ENCODE peak calls at places on chromosomes 3 and 15, in ten cellular contexts. B, V, X, D, E, J, O, Y, U and G are unnamed samples.
A peak's percentile ranks its signal among the peaks of the same experiment; 100 is the strongest.

GRCh38 chr3:181622365-181622764 is 89.4 kb upstream of the SOX2 start:
- DNase-seq in U (no peak), Y (peak; percentile 8), D (no peak), V (no peak), B (no peak), O (peak; percentile 90), X (no peak), E (no peak), J (no peak), G (no peak)

GRCh38 chr15:54620916-54621315 is 575.8 kb downstream of the RSL24D1 start:
- DNase-seq in B (no peak), J (no peak), X (no peak), Y (no peak), U (no peak), V (no peak), D (no peak), O (no peak), E (no peak), G (no peak)

GRCh38 chr3:25412269-25412668 is 15.8 kb upstream of the RARB start:
- DNase-seq in X (no peak), J (no peak), O (peak; percentile 61), D (no peak), B (no peak), E (no peak), V (no peak), Y (no peak), U (no peak), G (no peak)

GRCh38 chr3:62237296-62237948 is 135.9 kb downstream of the FEZF2 start:
- DNase-seq in D (no peak), J (no peak), V (no peak), E (no peak), X (no peak), B (no peak), U (no peak), Y (no peak), O (no peak), G (no peak)

GRCh38 chr3:8621872-8622271 is 22.7 kb downstream of the SSUH2 start:
- DNase-seq in X (no peak), J (no peak), Y (peak; percentile 95), E (no peak), O (no peak), V (no peak), D (no peak), B (no peak), U (no peak), G (no peak)

GRCh38 chr3:58005662-58006061 is 2.6 kb upstream of the FLNB start:
- DNase-seq in O (peak; percentile 82), V (no peak), D (no peak), B (no peak), Y (peak; percentile 95), J (no peak), U (no peak), X (no peak), E (no peak), G (no peak)

GRCh38 chr15:100210338-100210737 is 131.4 kb downstream of the ADAMTS17 start:
- DNase-seq in J (no peak), U (no peak), E (no peak), V (no peak), B (no peak), D (no peak), O (no peak), X (no peak), Y (no peak), G (no peak)

GRCh38 chr15:56077071-56077470 is 83.7 kb upstream of the NEDD4 start:
- DNase-seq in Y (no peak), V (no peak), J (no peak), U (no peak), D (no peak), O (no peak), B (no peak), X (no peak), E (no peak), G (no peak)

GRCh38 chr3:126549861-126550487 is 8.8 kb downstream of the C3orf22 start:
- DNase-seq in D (no peak), X (peak; percentile 39), E (no peak), B (no peak), V (no peak), U (no peak), J (no peak), O (no peak), Y (no peak), G (peak; percentile 28)

GRCh38 chr3:105368575-105369500 is 2.1 kb downstream of the ALCAM start:
- DNase-seq in J (peak; percentile 59), E (no peak), B (no peak), Y (peak; percentile 76), V (peak; percentile 83), X (peak; percentile 62), U (peak; percentile 16), O (peak; percentile 64), D (peak; percentile 85), G (peak; percentile 84)

GRCh38 chr3:168693870-168694269 is 598.1 kb upstream of the GOLIM4 start:
- DNase-seq in Y (no peak), V (no peak), D (no peak), O (no peak), X (no peak), U (no peak), E (no peak), J (peak; percentile 33), B (no peak), G (no peak)

GRCh38 chr3:70871909-70872656 is 559.6 kb upstream of the MDFIC2 start:
- DNase-seq in O (no peak), U (no peak), V (no peak), B (no peak), J (no peak), Y (peak; percentile 92), E (no peak), D (no peak), X (no peak), G (no peak)

GRCh38 chr3:108861401-108861800 is 38.8 kb downstream of the TRAT1 start:
- DNase-seq in B (no peak), V (no peak), U (no peak), D (no peak), X (no peak), J (peak; percentile 10), Y (no peak), E (no peak), O (no peak), G (no peak)

GRCh38 chr3:172709776-172710708 is 825 bp downstream of the NCEH1 start:
- DNase-seq in D (peak; percentile 22), X (peak; percentile 70), E (no peak), J (peak; percentile 41), U (peak; percentile 37), B (peak; percentile 64), V (no peak), Y (peak; percentile 77), O (peak; percentile 64), G (peak; percentile 54)

GRCh38 chr3:152595975-152596832 is 238.7 kb upstream of the P2RY1 start:
- DNase-seq in B (no peak), E (peak; percentile 5), O (peak; percentile 97), U (peak; percentile 7), D (peak; percentile 71), X (no peak), Y (peak; percentile 68), V (peak; percentile 4), J (no peak), G (no peak)

GRCh38 chr3:175356899-175357324 is 497.8 kb downstream of the NAALADL2 start:
- DNase-seq in D (no peak), V (no peak), O (peak; percentile 18), Y (no peak), X (no peak), J (no peak), U (no peak), B (no peak), E (no peak), G (no peak)

GRCh38 chr15:92395176-92395521 is 1.5 kb downstream of the ST8SIA2 start:
- DNase-seq in E (no peak), O (no peak), Y (no peak), D (no peak), U (no peak), X (no peak), B (no peak), J (no peak), V (no peak), G (no peak)
- H3K4me3 ChIP-seq in E (no peak overlapping the region), O (no peak overlapping the region), Y (no peak overlapping the region), D (no peak overlapping the region), U (no peak overlapping the region), X (peak overlapping the region; percentile 57), B (no peak overlapping the region), J (peak overlapping the region; percentile 96), V (no peak overlapping the region), G (no peak overlapping the region)

DNA sequence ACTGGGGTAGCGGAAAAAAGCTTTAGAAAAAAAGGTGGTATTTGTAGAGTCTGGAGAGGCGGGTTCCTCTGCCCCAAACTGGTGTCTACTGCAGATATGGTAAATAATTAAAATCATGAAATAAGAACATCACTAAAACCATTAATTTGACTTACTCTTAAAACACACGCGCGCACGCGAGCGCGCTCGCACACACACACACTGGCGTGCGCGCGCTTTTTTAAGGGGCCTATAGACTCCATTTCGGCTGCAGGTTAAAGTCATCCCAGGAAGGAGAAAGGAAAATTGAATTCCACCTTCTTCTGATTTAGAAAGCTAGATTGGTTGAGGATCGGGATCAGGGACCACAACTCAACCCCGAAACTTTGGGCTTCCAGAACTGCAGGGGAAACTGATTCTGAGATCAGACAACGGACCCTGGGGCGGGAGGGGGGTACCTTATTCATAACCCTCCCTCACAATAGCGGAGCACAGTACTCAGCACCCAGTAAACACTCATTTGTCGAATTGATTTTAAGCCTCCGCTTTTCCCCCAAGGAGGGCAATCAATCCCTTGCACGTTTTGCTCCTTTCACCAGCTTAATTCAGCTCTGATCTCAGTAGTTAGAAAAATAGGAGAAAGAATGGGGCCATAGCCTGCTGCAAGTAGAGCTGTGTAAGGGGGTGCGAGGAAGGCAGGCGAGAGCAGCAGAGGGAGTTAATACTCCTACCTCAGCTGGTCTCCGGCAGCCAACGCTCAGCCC is 510 bp upstream of the LRRC3B start:
- DNase-seq in J (peak; percentile 39), X (no peak), U (no peak), E (no peak), Y (no peak), O (no peak), B (no peak), V (no peak), D (no peak), G (no peak)
- H3K27ac ChIP-seq in J (no peak overlapping the region), X (no peak overlapping the region), U (no peak overlapping the region), E (no peak overlapping the region), Y (no peak overlapping the region), O (no peak overlapping the region), B (peak overlapping the region; percentile 14), V (no peak overlapping the region), D (no peak overlapping the region), G (no peak overlapping the region)

GRCh38 chr15:68053997-68054657 is at the start of gene PIAS1:
- DNase-seq in B (peak; percentile 88), V (peak; percentile 93), E (peak; percentile 87), J (peak; percentile 97), O (peak; percentile 95), Y (peak; percentile 97), U (peak; percentile 98), X (peak; percentile 97), D (peak; percentile 96), G (peak; percentile 98)
- H3K4me3 ChIP-seq in B (peak within 1 kb of the TSS; percentile 99), V (peak within 1 kb of the TSS; percentile 95), E (peak within 1 kb of the TSS; percentile 87), J (peak within 1 kb of the TSS; percentile 89), O (peak within 1 kb of the TSS; percentile 97), Y (peak within 1 kb of the TSS; percentile 91), U (peak within 1 kb of the TSS; percentile 97), X (peak within 1 kb of the TSS; percentile 95), D (peak within 1 kb of the TSS; percentile 88), G (peak within 1 kb of the TSS; percentile 91)

DNA sequence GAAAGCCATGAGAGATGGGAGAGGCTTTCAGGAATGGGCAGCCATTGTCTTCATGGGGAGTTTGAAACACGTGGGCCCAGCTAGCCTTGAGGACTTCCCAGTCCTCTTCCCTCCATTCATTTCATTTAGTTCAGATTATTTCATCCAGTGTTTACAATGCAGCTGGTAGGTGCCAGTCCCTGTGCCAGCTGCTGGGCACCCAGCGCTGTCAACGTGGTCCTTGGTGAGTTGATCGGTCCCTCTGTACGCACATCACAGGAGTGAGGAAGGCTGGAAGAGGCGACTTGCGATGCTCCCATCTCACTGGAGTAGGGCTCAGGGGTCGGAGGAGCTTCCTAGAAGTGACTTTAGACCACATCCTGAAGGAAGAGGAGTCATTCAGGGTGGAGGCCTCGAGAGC is 206.4 kb upstream of the BHLHE40 start:
- DNase-seq in U (no peak), X (no peak), D (no peak), E (no peak), Y (no peak), J (no peak), V (no peak), B (no peak), O (no peak), G (no peak)
- H3K27ac ChIP-seq in U (no peak overlapping the region), X (peak overlapping the region; percentile 79), D (no peak overlapping the region), E (peak overlapping the region; percentile 83), Y (peak overlapping the region; percentile 48), J (no peak overlapping the region), V (no peak overlapping the region), B (peak overlapping the region; percentile 77), O (no peak overlapping the region), G (peak overlapping the region; percentile 72)